ENCODE peak calls at places on chromosomes 11 and 22, in nine cellular contexts. One of them, this sample, is unnamed.

GRCh38 chr11:35529971-35530495 is 4.6 kb upstream of the PAMR1 start:
- DNase-seq in SW 1271: no peak
- DNase-seq in stimulated activated CD4-positive, alpha-beta T cell treated with anti-CD3 and anti-CD28 coated beads, Interleukin-1b, Interleukin-23, amount 100 ng/mL, for 48 hours: no peak
- DNase-seq in glutamatergic neuron: no peak
- DNase-seq in dorsolateral prefrontal cortex: no peak
- DNase-seq in endothelial cell: no peak
- DNase-seq in NCI-H524: no peak
- DNase-seq in PC-3: peak
- DNase-seq in activated CD4-positive, alpha-beta T cell treated with anti-CD3 and anti-CD28 coated beads, Interleukin-2, amount 50 U/mL, for 1 hour: no peak
- DNase-seq in this sample: peak

GRCh38 chr11:10405858-10406592 is 49.0 kb upstream of the AMPD3 start:
- DNase-seq in SW 1271: peak
- DNase-seq in stimulated activated CD4-positive, alpha-beta T cell treated with anti-CD3 and anti-CD28 coated beads, Interleukin-1b, Interleukin-23, amount 100 ng/mL, for 48 hours: peak
- DNase-seq in glutamatergic neuron: peak
- DNase-seq in dorsolateral prefrontal cortex: peak
- DNase-seq in endothelial cell: peak
- DNase-seq in NCI-H524: peak
- DNase-seq in PC-3: peak
- DNase-seq in activated CD4-positive, alpha-beta T cell treated with anti-CD3 and anti-CD28 coated beads, Interleukin-2, amount 50 U/mL, for 1 hour: peak
- DNase-seq in this sample: peak

GRCh38 chr11:35735903-35736302 is 73.3 kb downstream of the TRIM44 start:
- DNase-seq in SW 1271: no peak
- DNase-seq in stimulated activated CD4-positive, alpha-beta T cell treated with anti-CD3 and anti-CD28 coated beads, Interleukin-1b, Interleukin-23, amount 100 ng/mL, for 48 hours: no peak
- DNase-seq in glutamatergic neuron: no peak
- DNase-seq in dorsolateral prefrontal cortex: no peak
- DNase-seq in endothelial cell: no peak
- DNase-seq in NCI-H524: no peak
- DNase-seq in PC-3: no peak
- DNase-seq in activated CD4-positive, alpha-beta T cell treated with anti-CD3 and anti-CD28 coated beads, Interleukin-2, amount 50 U/mL, for 1 hour: no peak
- DNase-seq in this sample: no peak

GRCh38 chr22:45903355-45904149 is 73.4 kb downstream of the WNT7B start:
- DNase-seq in SW 1271: no peak
- DNase-seq in stimulated activated CD4-positive, alpha-beta T cell treated with anti-CD3 and anti-CD28 coated beads, Interleukin-1b, Interleukin-23, amount 100 ng/mL, for 48 hours: no peak
- DNase-seq in glutamatergic neuron: no peak
- DNase-seq in dorsolateral prefrontal cortex: no peak
- DNase-seq in endothelial cell: no peak
- DNase-seq in NCI-H524: no peak
- DNase-seq in PC-3: peak
- DNase-seq in activated CD4-positive, alpha-beta T cell treated with anti-CD3 and anti-CD28 coated beads, Interleukin-2, amount 50 U/mL, for 1 hour: no peak
- DNase-seq in this sample: peak

GRCh38 chr22:35995772-35996171 is 32.9 kb downstream of the RBFOX2 start:
- DNase-seq in SW 1271: no peak
- DNase-seq in stimulated activated CD4-positive, alpha-beta T cell treated with anti-CD3 and anti-CD28 coated beads, Interleukin-1b, Interleukin-23, amount 100 ng/mL, for 48 hours: no peak
- DNase-seq in glutamatergic neuron: peak
- DNase-seq in dorsolateral prefrontal cortex: no peak
- DNase-seq in endothelial cell: no peak
- DNase-seq in NCI-H524: no peak
- DNase-seq in PC-3: peak
- DNase-seq in activated CD4-positive, alpha-beta T cell treated with anti-CD3 and anti-CD28 coated beads, Interleukin-2, amount 50 U/mL, for 1 hour: no peak
- DNase-seq in this sample: peak

GRCh38 chr11:34052608-34053160 is 1.2 kb downstream of the CAPRIN1 start:
- DNase-seq in SW 1271: no peak
- DNase-seq in stimulated activated CD4-positive, alpha-beta T cell treated with anti-CD3 and anti-CD28 coated beads, Interleukin-1b, Interleukin-23, amount 100 ng/mL, for 48 hours: peak
- DNase-seq in glutamatergic neuron: peak
- DNase-seq in dorsolateral prefrontal cortex: peak
- DNase-seq in endothelial cell: peak
- DNase-seq in NCI-H524: no peak
- DNase-seq in PC-3: no peak
- DNase-seq in activated CD4-positive, alpha-beta T cell treated with anti-CD3 and anti-CD28 coated beads, Interleukin-2, amount 50 U/mL, for 1 hour: no peak
- DNase-seq in this sample: peak

GRCh38 chr11:10400856-10401255 is 54.2 kb upstream of the AMPD3 start:
- DNase-seq in SW 1271: no peak
- DNase-seq in stimulated activated CD4-positive, alpha-beta T cell treated with anti-CD3 and anti-CD28 coated beads, Interleukin-1b, Interleukin-23, amount 100 ng/mL, for 48 hours: no peak
- DNase-seq in glutamatergic neuron: no peak
- DNase-seq in dorsolateral prefrontal cortex: no peak
- DNase-seq in endothelial cell: no peak
- DNase-seq in NCI-H524: no peak
- DNase-seq in PC-3: peak
- DNase-seq in activated CD4-positive, alpha-beta T cell treated with anti-CD3 and anti-CD28 coated beads, Interleukin-2, amount 50 U/mL, for 1 hour: no peak
- DNase-seq in this sample: no peak

GRCh38 chr11:1119282-1120146 is 38.2 kb upstream of the MUC5AC start:
- DNase-seq in SW 1271: no peak
- DNase-seq in stimulated activated CD4-positive, alpha-beta T cell treated with anti-CD3 and anti-CD28 coated beads, Interleukin-1b, Interleukin-23, amount 100 ng/mL, for 48 hours: no peak
- DNase-seq in glutamatergic neuron: no peak
- DNase-seq in dorsolateral prefrontal cortex: peak
- DNase-seq in endothelial cell: no peak
- DNase-seq in NCI-H524: no peak
- DNase-seq in PC-3: no peak
- DNase-seq in activated CD4-positive, alpha-beta T cell treated with anti-CD3 and anti-CD28 coated beads, Interleukin-2, amount 50 U/mL, for 1 hour: no peak
- DNase-seq in this sample: no peak

GRCh38 chr11:132126973-132127900 is 756.8 kb downstream of the NTM start:
- DNase-seq in SW 1271: no peak
- DNase-seq in stimulated activated CD4-positive, alpha-beta T cell treated with anti-CD3 and anti-CD28 coated beads, Interleukin-1b, Interleukin-23, amount 100 ng/mL, for 48 hours: no peak
- DNase-seq in glutamatergic neuron: no peak
- DNase-seq in dorsolateral prefrontal cortex: no peak
- DNase-seq in endothelial cell: peak
- DNase-seq in NCI-H524: no peak
- DNase-seq in PC-3: peak
- DNase-seq in activated CD4-positive, alpha-beta T cell treated with anti-CD3 and anti-CD28 coated beads, Interleukin-2, amount 50 U/mL, for 1 hour: no peak
- DNase-seq in this sample: peak

GRCh38 chr11:1222491-1223345 is at the start of gene MUC5B:
- DNase-seq in SW 1271: no peak
- DNase-seq in stimulated activated CD4-positive, alpha-beta T cell treated with anti-CD3 and anti-CD28 coated beads, Interleukin-1b, Interleukin-23, amount 100 ng/mL, for 48 hours: no peak
- DNase-seq in glutamatergic neuron: peak
- DNase-seq in dorsolateral prefrontal cortex: no peak
- DNase-seq in endothelial cell: no peak
- DNase-seq in NCI-H524: no peak
- DNase-seq in PC-3: peak
- DNase-seq in activated CD4-positive, alpha-beta T cell treated with anti-CD3 and anti-CD28 coated beads, Interleukin-2, amount 50 U/mL, for 1 hour: no peak
- DNase-seq in this sample: no peak

GRCh38 chr11:35526370-35526792 is 965 bp upstream of the PAMR1 start:
- DNase-seq in SW 1271: no peak
- DNase-seq in stimulated activated CD4-positive, alpha-beta T cell treated with anti-CD3 and anti-CD28 coated beads, Interleukin-1b, Interleukin-23, amount 100 ng/mL, for 48 hours: no peak
- DNase-seq in glutamatergic neuron: no peak
- DNase-seq in dorsolateral prefrontal cortex: no peak
- DNase-seq in endothelial cell: no peak
- DNase-seq in NCI-H524: no peak
- DNase-seq in PC-3: no peak
- DNase-seq in activated CD4-positive, alpha-beta T cell treated with anti-CD3 and anti-CD28 coated beads, Interleukin-2, amount 50 U/mL, for 1 hour: no peak
- DNase-seq in this sample: no peak

GRCh38 chr22:39212721-39213376 is 31.9 kb downstream of the PDGFB start:
- DNase-seq in SW 1271: peak
- DNase-seq in stimulated activated CD4-positive, alpha-beta T cell treated with anti-CD3 and anti-CD28 coated beads, Interleukin-1b, Interleukin-23, amount 100 ng/mL, for 48 hours: no peak
- DNase-seq in glutamatergic neuron: no peak
- DNase-seq in dorsolateral prefrontal cortex: no peak
- DNase-seq in endothelial cell: no peak
- DNase-seq in NCI-H524: no peak
- DNase-seq in PC-3: peak
- DNase-seq in activated CD4-positive, alpha-beta T cell treated with anti-CD3 and anti-CD28 coated beads, Interleukin-2, amount 50 U/mL, for 1 hour: no peak
- DNase-seq in this sample: peak

GRCh38 chr11:35030716-35031213 is 108.2 kb upstream of the CD44 start:
- DNase-seq in SW 1271: peak
- DNase-seq in stimulated activated CD4-positive, alpha-beta T cell treated with anti-CD3 and anti-CD28 coated beads, Interleukin-1b, Interleukin-23, amount 100 ng/mL, for 48 hours: no peak
- DNase-seq in glutamatergic neuron: no peak
- DNase-seq in dorsolateral prefrontal cortex: no peak
- DNase-seq in endothelial cell: no peak
- DNase-seq in NCI-H524: no peak
- DNase-seq in PC-3: peak
- DNase-seq in activated CD4-positive, alpha-beta T cell treated with anti-CD3 and anti-CD28 coated beads, Interleukin-2, amount 50 U/mL, for 1 hour: peak
- DNase-seq in this sample: peak

GRCh38 chr22:20857838-20858614 is 585 bp downstream of the PI4KA start:
- DNase-seq in SW 1271: peak
- DNase-seq in stimulated activated CD4-positive, alpha-beta T cell treated with anti-CD3 and anti-CD28 coated beads, Interleukin-1b, Interleukin-23, amount 100 ng/mL, for 48 hours: peak
- DNase-seq in glutamatergic neuron: peak
- DNase-seq in dorsolateral prefrontal cortex: peak
- DNase-seq in endothelial cell: peak
- DNase-seq in NCI-H524: peak
- DNase-seq in PC-3: peak
- DNase-seq in activated CD4-positive, alpha-beta T cell treated with anti-CD3 and anti-CD28 coated beads, Interleukin-2, amount 50 U/mL, for 1 hour: peak
- DNase-seq in this sample: peak

GRCh38 chr11:64048042-64048854 is 12.5 kb downstream of the FLRT1 start:
- DNase-seq in SW 1271: no peak
- DNase-seq in stimulated activated CD4-positive, alpha-beta T cell treated with anti-CD3 and anti-CD28 coated beads, Interleukin-1b, Interleukin-23, amount 100 ng/mL, for 48 hours: no peak
- DNase-seq in glutamatergic neuron: no peak
- DNase-seq in dorsolateral prefrontal cortex: peak
- DNase-seq in endothelial cell: no peak
- DNase-seq in NCI-H524: no peak
- DNase-seq in PC-3: no peak
- DNase-seq in activated CD4-positive, alpha-beta T cell treated with anti-CD3 and anti-CD28 coated beads, Interleukin-2, amount 50 U/mL, for 1 hour: no peak
- DNase-seq in this sample: no peak

GRCh38 chr11:119432484-119433368 is 9.8 kb upstream of the THY1 start:
- DNase-seq in SW 1271: no peak
- DNase-seq in stimulated activated CD4-positive, alpha-beta T cell treated with anti-CD3 and anti-CD28 coated beads, Interleukin-1b, Interleukin-23, amount 100 ng/mL, for 48 hours: no peak
- DNase-seq in glutamatergic neuron: peak
- DNase-seq in dorsolateral prefrontal cortex: no peak
- DNase-seq in endothelial cell: no peak
- DNase-seq in NCI-H524: no peak
- DNase-seq in PC-3: peak
- DNase-seq in activated CD4-positive, alpha-beta T cell treated with anti-CD3 and anti-CD28 coated beads, Interleukin-2, amount 50 U/mL, for 1 hour: no peak
- DNase-seq in this sample: peak

GRCh38 chr11:33682446-33682845 is 18.2 kb downstream of the C11orf91 start:
- DNase-seq in SW 1271: no peak
- DNase-seq in stimulated activated CD4-positive, alpha-beta T cell treated with anti-CD3 and anti-CD28 coated beads, Interleukin-1b, Interleukin-23, amount 100 ng/mL, for 48 hours: no peak
- DNase-seq in glutamatergic neuron: no peak
- DNase-seq in dorsolateral prefrontal cortex: no peak
- DNase-seq in endothelial cell: no peak
- DNase-seq in NCI-H524: no peak
- DNase-seq in PC-3: peak
- DNase-seq in activated CD4-positive, alpha-beta T cell treated with anti-CD3 and anti-CD28 coated beads, Interleukin-2, amount 50 U/mL, for 1 hour: no peak
- DNase-seq in this sample: no peak

GRCh38 chr22:42270178-42270511 is 308 bp downstream of the TCF20 start:
- DNase-seq in SW 1271: no peak
- DNase-seq in stimulated activated CD4-positive, alpha-beta T cell treated with anti-CD3 and anti-CD28 coated beads, Interleukin-1b, Interleukin-23, amount 100 ng/mL, for 48 hours: no peak
- DNase-seq in glutamatergic neuron: peak
- DNase-seq in dorsolateral prefrontal cortex: no peak
- DNase-seq in endothelial cell: peak
- DNase-seq in NCI-H524: no peak
- DNase-seq in PC-3: peak
- DNase-seq in activated CD4-positive, alpha-beta T cell treated with anti-CD3 and anti-CD28 coated beads, Interleukin-2, amount 50 U/mL, for 1 hour: peak
- DNase-seq in this sample: peak

GRCh38 chr11:1517117-1518005 is 30.8 kb upstream of the MOB2 start:
- DNase-seq in SW 1271: no peak
- DNase-seq in stimulated activated CD4-positive, alpha-beta T cell treated with anti-CD3 and anti-CD28 coated beads, Interleukin-1b, Interleukin-23, amount 100 ng/mL, for 48 hours: no peak
- DNase-seq in glutamatergic neuron: no peak
- DNase-seq in dorsolateral prefrontal cortex: no peak
- DNase-seq in endothelial cell: no peak
- DNase-seq in NCI-H524: no peak
- DNase-seq in PC-3: no peak
- DNase-seq in activated CD4-positive, alpha-beta T cell treated with anti-CD3 and anti-CD28 coated beads, Interleukin-2, amount 50 U/mL, for 1 hour: no peak
- DNase-seq in this sample: no peak

GRCh38 chr11:69913591-69914285 is 94.5 kb upstream of the FGF3 start:
- DNase-seq in SW 1271: no peak
- DNase-seq in stimulated activated CD4-positive, alpha-beta T cell treated with anti-CD3 and anti-CD28 coated beads, Interleukin-1b, Interleukin-23, amount 100 ng/mL, for 48 hours: no peak
- DNase-seq in glutamatergic neuron: peak
- DNase-seq in dorsolateral prefrontal cortex: peak
- DNase-seq in endothelial cell: no peak
- DNase-seq in NCI-H524: no peak
- DNase-seq in PC-3: no peak
- DNase-seq in activated CD4-positive, alpha-beta T cell treated with anti-CD3 and anti-CD28 coated beads, Interleukin-2, amount 50 U/mL, for 1 hour: no peak
- DNase-seq in this sample: no peak

GRCh38 chr11:112401036-112401769 is 140.5 kb upstream of the PLET1 start:
- DNase-seq in SW 1271: no peak
- DNase-seq in stimulated activated CD4-positive, alpha-beta T cell treated with anti-CD3 and anti-CD28 coated beads, Interleukin-1b, Interleukin-23, amount 100 ng/mL, for 48 hours: no peak
- DNase-seq in glutamatergic neuron: no peak
- DNase-seq in dorsolateral prefrontal cortex: no peak
- DNase-seq in endothelial cell: no peak
- DNase-seq in NCI-H524: no peak
- DNase-seq in PC-3: no peak
- DNase-seq in activated CD4-positive, alpha-beta T cell treated with anti-CD3 and anti-CD28 coated beads, Interleukin-2, amount 50 U/mL, for 1 hour: no peak
- DNase-seq in this sample: peak

GRCh38 chr11:7499046-7499445 is 13.7 kb downstream of the OLFML1 start:
- DNase-seq in SW 1271: no peak
- DNase-seq in stimulated activated CD4-positive, alpha-beta T cell treated with anti-CD3 and anti-CD28 coated beads, Interleukin-1b, Interleukin-23, amount 100 ng/mL, for 48 hours: no peak
- DNase-seq in glutamatergic neuron: no peak
- DNase-seq in dorsolateral prefrontal cortex: no peak
- DNase-seq in endothelial cell: no peak
- DNase-seq in NCI-H524: no peak
- DNase-seq in PC-3: no peak
- DNase-seq in activated CD4-positive, alpha-beta T cell treated with anti-CD3 and anti-CD28 coated beads, Interleukin-2, amount 50 U/mL, for 1 hour: no peak
- DNase-seq in this sample: no peak